ENCODE peak calls at places on chromosomes 11 and 22, in four cellular contexts. One of them, this sample, is unnamed.

GRCh38 chr22:37115032-37115431 is 5.5 kb upstream of the TMPRSS6 start:
- DNase-seq in SK-N-SH: no peak
- DNase-seq in ovary: no peak
- DNase-seq in H1: no peak
- DNase-seq in this sample: no peak

GRCh38 chr11:44645832-44646231 is 80.4 kb downstream of the CD82 start:
- DNase-seq in SK-N-SH: no peak
- DNase-seq in ovary: no peak
- DNase-seq in H1: no peak
- DNase-seq in this sample: no peak

GRCh38 chr11:15909937-15910598 is 446.3 kb downstream of the SOX6 start:
- DNase-seq in SK-N-SH: no peak
- DNase-seq in ovary: no peak
- DNase-seq in H1: no peak
- DNase-seq in this sample: no peak

GRCh38 chr11:63919267-63920125 is 2.5 kb upstream of the RCOR2 start:
- DNase-seq in SK-N-SH: peak; percentile 55
- DNase-seq in ovary: peak; percentile 59
- DNase-seq in H1: no peak
- DNase-seq in this sample: no peak

GRCh38 chr11:68525930-68526329 is 65.4 kb downstream of the PPP6R3 start:
- DNase-seq in SK-N-SH: no peak
- DNase-seq in ovary: no peak
- DNase-seq in H1: no peak
- DNase-seq in this sample: no peak

GRCh38 chr11:69705246-69705856 is 1.5 kb upstream of the FGF19 start:
- DNase-seq in SK-N-SH: peak; percentile 44
- DNase-seq in ovary: no peak
- DNase-seq in H1: peak; percentile 63
- DNase-seq in this sample: no peak

GRCh38 chr22:30453731-30454510 is 17.9 kb downstream of the SEC14L3 start:
- DNase-seq in SK-N-SH: peak; percentile 35
- DNase-seq in ovary: no peak
- DNase-seq in H1: no peak
- DNase-seq in this sample: no peak

GRCh38 chr11:76169473-76169881 is 36.8 kb downstream of the WNT11 start:
- DNase-seq in SK-N-SH: peak; percentile 65
- DNase-seq in ovary: no peak
- DNase-seq in H1: no peak
- DNase-seq in this sample: no peak

GRCh38 chr11:107438148-107438547 is 19.5 kb downstream of the CWF19L2 start:
- DNase-seq in SK-N-SH: no peak
- DNase-seq in ovary: no peak
- DNase-seq in H1: no peak
- DNase-seq in this sample: no peak

GRCh38 chr11:10680956-10681487 is 12.5 kb downstream of the IRAG1 start:
- DNase-seq in SK-N-SH: no peak
- DNase-seq in ovary: no peak
- DNase-seq in H1: no peak
- DNase-seq in this sample: no peak

GRCh38 chr22:32836286-32836859 is 34.9 kb downstream of the TIMP3 start:
- DNase-seq in SK-N-SH: peak; percentile 51
- DNase-seq in ovary: no peak
- DNase-seq in H1: no peak
- DNase-seq in this sample: no peak

GRCh38 chr11:10709299-10710086 is 15.9 kb upstream of the IRAG1 start:
- DNase-seq in SK-N-SH: no peak
- DNase-seq in ovary: no peak
- DNase-seq in H1: no peak
- DNase-seq in this sample: no peak

GRCh38 chr22:22591348-22592299 is 32.6 kb upstream of the PRAME start:
- DNase-seq in SK-N-SH: no peak
- DNase-seq in ovary: no peak
- DNase-seq in H1: no peak
- DNase-seq in this sample: no peak

GRCh38 chr11:113514856-113515255 is 39.7 kb upstream of the DRD2 start:
- DNase-seq in SK-N-SH: no peak
- DNase-seq in ovary: no peak
- DNase-seq in H1: no peak
- DNase-seq in this sample: no peak

GRCh38 chr11:115518983-115519382 is 14.8 kb upstream of the CADM1 start:
- DNase-seq in SK-N-SH: no peak
- DNase-seq in ovary: no peak
- DNase-seq in H1: no peak
- DNase-seq in this sample: no peak

GRCh38 chr22:37782340-37783168 is 25.2 kb upstream of the GCAT start:
- DNase-seq in SK-N-SH: no peak
- DNase-seq in ovary: no peak
- DNase-seq in H1: no peak
- DNase-seq in this sample: no peak

GRCh38 chr22:19846620-19847344 is 7.9 kb downstream of the GNB1L start:
- DNase-seq in SK-N-SH: no peak
- DNase-seq in ovary: no peak
- DNase-seq in H1: no peak
- DNase-seq in this sample: peak; percentile 52

GRCh38 chr11:110755961-110756360 is 43.7 kb upstream of the ARHGAP20 start:
- DNase-seq in SK-N-SH: no peak
- DNase-seq in ovary: no peak
- DNase-seq in H1: no peak
- DNase-seq in this sample: no peak

GRCh38 chr11:105827906-105828305 is 194.1 kb downstream of the MSANTD4 start:
- DNase-seq in SK-N-SH: no peak
- DNase-seq in ovary: no peak
- DNase-seq in H1: no peak
- DNase-seq in this sample: no peak

GRCh38 chr11:44377914-44378321 is 68.0 kb upstream of the ALX4 start:
- DNase-seq in SK-N-SH: no peak
- DNase-seq in ovary: no peak
- DNase-seq in H1: no peak
- DNase-seq in this sample: no peak

GRCh38 chr11:125345706-125346561 is 150.1 kb downstream of the FEZ1 start:
- DNase-seq in SK-N-SH: peak; percentile 84
- DNase-seq in ovary: peak; percentile 93
- DNase-seq in H1: peak; percentile 87
- DNase-seq in this sample: peak; percentile 92

GRCh38 chr11:57597971-57598830 is 716 bp downstream of the SERPING1 start:
- DNase-seq in SK-N-SH: peak; percentile 90
- DNase-seq in ovary: peak; percentile 93
- DNase-seq in H1: peak; percentile 87
- DNase-seq in this sample: peak; percentile 95

GRCh38 chr22:17980638-17981051 is 43.7 kb downstream of the MICAL3 start:
- DNase-seq in SK-N-SH: peak; percentile 63
- DNase-seq in ovary: no peak
- DNase-seq in H1: no peak
- DNase-seq in this sample: no peak

GRCh38 chr11:19474954-19475811 is 234.4 kb upstream of the E2F8 start:
- DNase-seq in SK-N-SH: peak; percentile 26
- DNase-seq in ovary: no peak
- DNase-seq in H1: no peak
- DNase-seq in this sample: no peak

GRCh38 chr11:37721485-37721884 is 1123.4 kb upstream of the RAG2 start:
- DNase-seq in SK-N-SH: no peak
- DNase-seq in ovary: no peak
- DNase-seq in H1: no peak
- DNase-seq in this sample: no peak

GRCh38 chr11:91293119-91293518 is 931.5 kb upstream of the FAT3 start:
- DNase-seq in SK-N-SH: no peak
- DNase-seq in ovary: no peak
- DNase-seq in H1: no peak
- DNase-seq in this sample: no peak

GRCh38 chr22:43066134-43066533 is 23.1 kb downstream of the TTLL1 start:
- DNase-seq in SK-N-SH: no peak
- DNase-seq in ovary: no peak
- DNase-seq in H1: no peak
- DNase-seq in this sample: no peak

GRCh38 chr11:59708537-59708936 is 5.1 kb downstream of the OR10V1 start:
- DNase-seq in SK-N-SH: no peak
- DNase-seq in ovary: no peak
- DNase-seq in H1: no peak
- DNase-seq in this sample: no peak

GRCh38 chr22:18992543-18993198 is 56.6 kb upstream of the PRODH start:
- DNase-seq in SK-N-SH: no peak
- DNase-seq in ovary: no peak
- DNase-seq in H1: peak; percentile 35
- DNase-seq in this sample: no peak

DNA sequence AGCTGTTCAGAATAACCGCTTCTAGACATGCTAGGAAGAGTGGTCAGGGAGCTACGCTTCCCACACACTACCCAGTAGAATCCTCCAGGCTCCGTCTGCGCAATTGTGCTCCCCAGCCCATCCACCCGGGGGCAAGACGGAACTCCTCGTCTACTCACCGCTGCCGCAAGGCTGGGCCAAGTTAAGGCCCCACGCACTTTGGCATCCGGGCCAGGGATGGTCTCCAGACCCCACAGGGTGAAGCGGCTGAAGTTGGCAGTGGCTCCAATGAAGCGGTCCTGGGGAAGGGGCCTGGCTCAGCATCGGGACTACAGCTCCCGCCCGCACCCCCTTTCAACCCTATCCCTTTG is 736 bp downstream of the RNASEH2C start:
- DNase-seq in SK-N-SH: no peak
- DNase-seq in ovary: peak; percentile 70
- DNase-seq in H1: no peak
- DNase-seq in this sample: no peak
- H3K27ac ChIP-seq in SK-N-SH: peak overlapping the region; percentile 48
- H3K27ac ChIP-seq in ovary: peak overlapping the region; percentile 36
- H3K27ac ChIP-seq in H1: no peak overlapping the region
- H3K27ac ChIP-seq in this sample: peak overlapping the region; percentile 92

DNA sequence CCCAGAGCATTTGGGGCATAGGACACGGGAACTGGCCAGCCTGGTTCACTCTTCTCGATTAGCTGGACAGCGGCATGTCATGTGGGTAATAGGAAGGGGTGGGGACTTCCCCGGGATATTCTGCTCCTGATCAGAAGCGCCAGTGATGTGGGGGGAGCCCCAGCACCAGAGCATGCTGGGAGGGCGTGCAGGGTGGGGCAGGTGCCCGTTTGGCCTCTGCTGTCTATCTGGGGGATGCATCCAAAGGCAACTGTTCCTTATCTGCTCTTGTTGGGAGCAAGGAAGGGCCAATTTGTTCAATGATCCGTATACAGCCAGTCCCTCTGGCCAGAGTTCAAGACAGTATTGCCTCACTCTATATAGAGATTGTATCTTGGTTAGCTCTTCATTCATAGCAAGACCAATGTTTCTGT is 43.6 kb downstream of the PPARA start:
- DNase-seq in SK-N-SH: peak; percentile 79
- DNase-seq in ovary: no peak
- DNase-seq in H1: no peak
- DNase-seq in this sample: no peak
- TF ChIP-seq EP300 in SK-N-SH: no peak
- TF ChIP-seq EP300 in ovary: no peak
- TF ChIP-seq EP300 in H1: no peak
- TF ChIP-seq EP300 in this sample: no peak

DNA sequence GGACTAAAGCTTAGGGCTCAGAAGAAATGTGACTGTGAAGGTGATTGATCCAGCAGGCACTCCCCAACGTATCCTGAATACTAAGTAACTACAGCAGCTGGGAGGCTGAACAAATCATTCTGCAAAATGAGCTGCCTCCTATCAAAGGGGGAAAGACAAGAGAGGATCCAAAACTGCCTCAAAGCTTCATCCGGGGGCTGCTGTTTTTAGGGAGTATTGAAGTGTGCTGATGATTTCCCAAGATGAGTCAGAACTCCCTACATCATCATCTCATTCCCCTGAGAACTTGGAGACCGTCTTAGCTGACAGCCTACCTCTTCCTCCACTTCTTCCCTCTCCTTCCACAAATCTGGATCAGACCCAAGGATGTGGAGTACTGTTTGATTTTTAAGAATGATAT is 108.4 kb upstream of the GRAMD1B start:
- DNase-seq in SK-N-SH: no peak
- DNase-seq in ovary: no peak
- DNase-seq in H1: no peak
- DNase-seq in this sample: no peak
- H3K4me3 ChIP-seq in SK-N-SH: no peak overlapping the region
- H3K4me3 ChIP-seq in ovary: no peak overlapping the region
- H3K4me3 ChIP-seq in H1: no peak overlapping the region
- H3K4me3 ChIP-seq in this sample: no peak overlapping the region

GRCh38 chr11:33691051-33691864 is 9.4 kb downstream of the C11orf91 start:
- DNase-seq in SK-N-SH: no peak
- DNase-seq in ovary: no peak
- DNase-seq in H1: no peak
- DNase-seq in this sample: no peak
- H3K27ac ChIP-seq in SK-N-SH: peak overlapping the region; percentile 100
- H3K27ac ChIP-seq in ovary: peak overlapping the region; percentile 59
- H3K27ac ChIP-seq in H1: no peak overlapping the region
- H3K27ac ChIP-seq in this sample: peak overlapping the region; percentile 72

GRCh38 chr11:65419773-65420481 is 2.7 kb upstream of the NEAT1 start:
- DNase-seq in SK-N-SH: peak; percentile 46
- DNase-seq in ovary: peak; percentile 91
- DNase-seq in H1: peak; percentile 52
- DNase-seq in this sample: peak; percentile 98
- TF ChIP-seq EP300 in SK-N-SH: no peak
- TF ChIP-seq EP300 in ovary: peak; percentile 47
- TF ChIP-seq EP300 in H1: no peak
- TF ChIP-seq EP300 in this sample: peak; percentile 48

GRCh38 chr22:24697141-24697540 is 77.4 kb downstream of the PIWIL3 start:
- DNase-seq in SK-N-SH: no peak
- DNase-seq in ovary: no peak
- DNase-seq in H1: no peak
- DNase-seq in this sample: no peak

GRCh38 chr22:24695958-24696511 is 78.5 kb downstream of the PIWIL3 start:
- DNase-seq in SK-N-SH: no peak
- DNase-seq in ovary: no peak
- DNase-seq in H1: peak; percentile 70
- DNase-seq in this sample: no peak

GRCh38 chr22:24694971-24695928 is 79.3 kb downstream of the PIWIL3 start:
- DNase-seq in SK-N-SH: no peak
- DNase-seq in ovary: no peak
- DNase-seq in H1: no peak
- DNase-seq in this sample: no peak

GRCh38 chr22:24697671-24698082 is 76.8 kb downstream of the PIWIL3 start:
- DNase-seq in SK-N-SH: no peak
- DNase-seq in ovary: no peak
- DNase-seq in H1: no peak
- DNase-seq in this sample: no peak

DNA sequence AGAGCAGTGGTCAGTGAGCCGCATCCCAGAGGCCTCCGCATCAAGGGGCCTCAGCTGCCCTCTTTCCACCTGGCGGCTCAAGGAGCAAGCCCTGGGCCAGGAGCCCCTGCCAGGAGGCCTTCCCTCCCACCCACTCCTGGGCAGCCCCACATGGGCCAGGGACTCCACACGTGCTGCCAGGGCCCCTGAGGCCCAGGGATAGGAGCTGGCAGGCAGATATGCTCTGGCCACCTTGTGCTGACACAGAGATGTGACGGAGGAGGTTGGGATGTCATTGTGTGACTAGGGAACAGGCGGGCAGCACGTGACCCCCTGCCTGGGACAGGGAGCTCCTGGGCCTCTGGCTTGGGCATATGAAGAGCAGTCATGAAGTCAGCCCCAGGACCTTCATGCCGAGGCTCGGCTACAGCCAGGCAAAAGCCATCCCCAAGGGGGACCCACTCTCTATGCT is 77.9 kb downstream of the PIWIL3 start:
- DNase-seq in SK-N-SH: no peak
- DNase-seq in ovary: no peak
- DNase-seq in H1: no peak
- DNase-seq in this sample: no peak
- H3K4me3 ChIP-seq in SK-N-SH: no peak overlapping the region
- H3K4me3 ChIP-seq in ovary: no peak overlapping the region
- H3K4me3 ChIP-seq in H1: no peak overlapping the region
- H3K4me3 ChIP-seq in this sample: no peak overlapping the region

This sample was measured in sigmoid colon.